ENCODE peak calls at places on chromosome 20, in nine cellular contexts. C is upper lobe of right lung, S is psoas muscle, U is transverse colon, I is left ventricle myocardium inferior, Q is spleen, H is uterus, V is lower lobe of right lung, X is fibroblast of lung. K is an unnamed sample.

GRCh38 chr20:56166781-56167465 is 81.6 kb upstream of the MC3R start:
- DNase-seq in V (no peak), H (no peak), Q (no peak), C (no peak), I (no peak), S (no peak), U (no peak), X (no peak), K (no peak)

GRCh38 chr20:10504893-10505292 is 69.8 kb downstream of the SLX4IP start:
- DNase-seq in X (peak; percentile 81), V (no peak), U (no peak), C (no peak), S (no peak), H (peak; percentile 27), Q (no peak), I (no peak), K (no peak)

GRCh38 chr20:14117768-14118167 is 122.5 kb downstream of the MACROD2 start:
- DNase-seq in U (no peak), V (no peak), C (no peak), S (no peak), Q (no peak), X (no peak), I (no peak), H (no peak), K (no peak)

GRCh38 chr20:1718604-1719384 is 61.2 kb upstream of the SIRPG start:
- DNase-seq in C (no peak), Q (no peak), X (peak; percentile 36), I (no peak), S (peak; percentile 68), H (peak; percentile 71), U (no peak), V (no peak), K (no peak)

GRCh38 chr20:5513975-5514516 is 197.3 kb upstream of the PROKR2 start:
- DNase-seq in H (no peak), Q (no peak), I (no peak), X (peak; percentile 41), S (no peak), V (no peak), C (no peak), U (peak; percentile 49), K (no peak)

GRCh38 chr20:4443016-4443415 is 278.7 kb upstream of the PRND start:
- DNase-seq in S (no peak), U (no peak), I (no peak), X (no peak), H (no peak), V (no peak), Q (no peak), C (no peak), K (no peak)

GRCh38 chr20:18669241-18670019 is 81.6 kb downstream of the DTD1 start:
- DNase-seq in C (no peak), Q (no peak), U (no peak), X (no peak), V (no peak), S (no peak), H (no peak), I (no peak), K (no peak)

GRCh38 chr20:37333848-37334318 is 12.1 kb upstream of the SRC start:
- DNase-seq in H (no peak), U (no peak), V (no peak), X (no peak), C (no peak), I (no peak), S (no peak), Q (peak; percentile 79), K (no peak)

GRCh38 chr20:40591104-40591503 is 97.9 kb downstream of the MAFB start:
- DNase-seq in C (no peak), X (no peak), S (no peak), V (no peak), H (no peak), U (no peak), Q (no peak), I (no peak), K (no peak)

GRCh38 chr20:36183155-36183944 is 28.8 kb downstream of the EPB41L1 start:
- DNase-seq in S (no peak), C (no peak), U (no peak), Q (peak; percentile 58), H (no peak), V (no peak), I (no peak), X (no peak), K (no peak)

GRCh38 chr20:49510562-49511117 is 28.2 kb upstream of the KCNB1 start:
- DNase-seq in C (peak; percentile 67), S (peak; percentile 93), V (no peak), Q (no peak), H (peak; percentile 94), I (peak; percentile 73), X (peak; percentile 66), U (peak; percentile 41), K (no peak)

GRCh38 chr20:20076297-20077065 is 24.1 kb downstream of the CFAP61 start:
- DNase-seq in Q (no peak), C (no peak), U (no peak), H (no peak), X (peak; percentile 84), V (no peak), I (no peak), S (peak; percentile 92), K (no peak)

GRCh38 chr20:3781153-3781910 is at the start of gene SPEF1:
- DNase-seq in X (peak; percentile 92), C (no peak), H (peak; percentile 74), I (peak; percentile 62), Q (peak; percentile 85), V (peak; percentile 75), S (peak; percentile 82), U (peak; percentile 79), K (peak; percentile 71)

GRCh38 chr20:5621305-5621704 is 128.9 kb upstream of the SHLD1 start:
- DNase-seq in H (no peak), Q (no peak), S (no peak), U (no peak), I (no peak), V (no peak), C (no peak), X (peak; percentile 76), K (no peak)

GRCh38 chr20:1203630-1204029 is 376 bp downstream of the C20orf202 start:
- DNase-seq in C (no peak), S (no peak), U (peak; percentile 34), Q (no peak), H (no peak), I (no peak), V (no peak), X (no peak), K (peak; percentile 49)

GRCh38 chr20:16107172-16107870 is 465.9 kb downstream of the KIF16B start:
- DNase-seq in I (no peak), V (no peak), C (no peak), H (no peak), S (no peak), Q (peak; percentile 71), X (no peak), U (no peak), K (no peak)

GRCh38 chr20:20557406-20557805 is 155.0 kb downstream of the RALGAPA2 start:
- DNase-seq in U (no peak), I (no peak), Q (no peak), C (no peak), H (no peak), V (no peak), X (no peak), S (no peak), K (no peak)

GRCh38 chr20:24432057-24432456 is 37.4 kb upstream of the SYNDIG1 start:
- DNase-seq in C (no peak), X (no peak), H (peak; percentile 27), S (no peak), I (no peak), Q (no peak), V (no peak), U (peak; percentile 68), K (peak; percentile 48)

GRCh38 chr20:59402697-59403096 is 102.3 kb downstream of the EDN3 start:
- DNase-seq in Q (no peak), U (no peak), C (no peak), I (no peak), V (no peak), X (no peak), S (no peak), H (no peak), K (no peak)
- TF ChIP-seq CTCF in Q (no peak), U (no peak), C (no peak), I (no peak), V (no peak), X (no peak), S (no peak), H (no peak), K (no peak)

GRCh38 chr20:44574372-44574771 is 8.0 kb upstream of the PKIG start:
- DNase-seq in I (no peak), V (no peak), C (no peak), X (no peak), U (no peak), Q (no peak), H (no peak), S (no peak), K (no peak)
- H3K4me1 ChIP-seq in I (peaks cover 84% of the 10 kb centered on the region), V (peaks cover 56% of the 10 kb centered on the region), C (peaks cover 47% of the 10 kb centered on the region), X (peaks cover 15% of the 10 kb centered on the region), U (peaks cover 5% of the 10 kb centered on the region), Q (peaks cover 16% of the 10 kb centered on the region), H (no peaks in the 10 kb centered on the region), S (peaks cover 59% of the 10 kb centered on the region), K (no peaks in the 10 kb centered on the region)

DNA sequence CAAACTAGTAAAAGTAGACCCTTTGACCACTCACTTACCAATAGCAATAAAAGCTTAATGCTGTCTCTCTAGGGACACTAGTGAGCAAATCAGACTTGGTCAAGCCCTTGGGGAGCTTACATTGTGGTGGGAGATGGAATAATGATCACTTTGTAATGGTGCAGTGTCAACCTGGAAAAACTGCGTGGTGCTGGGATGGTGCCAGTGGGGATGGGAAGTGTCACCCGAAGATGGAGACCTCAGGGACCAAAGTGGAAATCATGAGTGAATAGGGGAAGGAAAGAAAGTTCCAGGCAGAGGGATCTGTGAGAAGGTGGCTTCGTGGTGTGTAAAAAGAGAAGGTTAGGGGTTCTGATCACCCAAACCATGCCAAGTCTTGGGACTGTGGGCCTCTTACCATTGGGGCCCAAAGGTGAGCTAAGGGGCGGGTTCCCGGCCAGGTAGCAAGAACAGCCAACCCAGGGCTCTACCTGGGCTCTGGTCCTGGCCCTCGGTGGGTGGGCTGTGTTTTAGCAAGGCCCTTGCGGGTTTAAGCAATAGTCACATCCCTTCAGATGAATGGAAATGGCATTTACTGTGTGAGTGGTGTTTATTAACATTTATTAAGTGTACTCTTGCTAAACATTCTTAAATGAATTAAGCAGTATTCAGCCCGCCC is 15.5 kb downstream of the DYNLRB1 start:
- DNase-seq in I (no peak), C (no peak), S (no peak), H (no peak), U (no peak), Q (no peak), X (no peak), V (no peak), K (peak; percentile 25)
- TF ChIP-seq CTCF in I (no peak), C (no peak), S (no peak), H (no peak), U (no peak), Q (no peak), X (no peak), V (no peak), K (no peak)

DNA sequence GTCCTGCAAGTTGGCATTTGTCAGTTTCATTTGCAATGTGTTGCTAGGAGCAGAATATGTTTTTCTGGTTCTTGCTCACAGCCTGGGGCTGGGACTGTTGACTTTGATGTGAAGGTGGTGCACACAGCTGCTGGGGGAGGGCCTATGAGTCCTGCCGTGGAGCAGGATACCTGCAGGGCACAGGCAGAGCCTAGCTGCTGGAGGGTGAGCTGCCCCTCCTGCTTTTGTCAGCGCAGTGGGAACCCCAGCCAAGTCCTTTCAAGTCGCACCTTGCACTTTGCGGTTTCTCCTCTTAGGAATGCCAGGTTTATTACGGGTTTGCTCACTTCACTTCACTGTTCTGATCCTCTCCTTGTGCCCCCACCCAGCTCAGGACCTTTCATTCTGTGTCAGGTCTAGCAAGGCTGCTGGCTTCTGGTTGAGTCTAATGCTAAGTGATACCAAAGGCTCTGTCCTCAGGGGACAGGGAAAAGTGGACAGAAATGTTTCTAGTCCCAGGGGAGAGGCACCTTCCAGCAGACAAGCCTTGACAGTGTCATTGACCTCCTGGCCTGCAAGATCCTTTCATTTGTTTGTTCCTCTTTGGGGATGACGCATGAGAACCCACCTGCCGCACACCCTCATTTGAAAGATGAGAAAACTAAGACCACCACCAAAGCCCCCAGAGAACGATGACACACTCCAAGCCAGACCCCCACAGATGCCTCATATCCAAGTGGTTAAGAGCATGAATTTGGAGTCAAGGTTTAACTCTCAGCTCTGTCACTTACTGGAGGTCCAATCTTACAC is 2.7 kb upstream of the SPO11 start:
- DNase-seq in H (no peak), Q (no peak), I (no peak), X (no peak), C (no peak), S (no peak), V (no peak), U (peak; percentile 49), K (peak; percentile 52)
- H3K4me1 ChIP-seq in H (no peaks in the 10 kb centered on the region), Q (no peaks in the 10 kb centered on the region), I (no peaks in the 10 kb centered on the region), X (no peaks in the 10 kb centered on the region), C (no peaks in the 10 kb centered on the region), S (no peaks in the 10 kb centered on the region), V (no peaks in the 10 kb centered on the region), U (no peaks in the 10 kb centered on the region), K (peaks cover 5% of the 10 kb centered on the region)

K was measured in mucosa of descending colon.